ENCODE peak calls at places on chromosomes 16 and 17, in seven cellular contexts. Z is Panc1, C is iris pigment epithelial cell, R is pancreas, I is NCI-H774, Y is progenitor cell of endocrine pancreas, V is RPMI8226. K is an unnamed sample.

GRCh38 chr16:66289051-66289680 is 77.3 kb upstream of the CDH5 start:
- DNase-seq in I (no peak), V (no peak), Z (no peak), Y (no peak), R (no peak), C (no peak), K (no peak)

GRCh38 chr16:55655709-55656694 is at the start of gene SLC6A2:
- DNase-seq in C (no peak), Y (peak; percentile 21), Z (no peak), V (no peak), I (no peak), R (no peak), K (no peak)

GRCh38 chr17:872843-873242 is 90.7 kb downstream of the MRM3 start:
- DNase-seq in I (no peak), R (no peak), Z (no peak), V (no peak), Y (no peak), C (no peak), K (no peak)

GRCh38 chr16:78024159-78024558 is 1.8 kb downstream of the CLEC3A start:
- DNase-seq in R (no peak), V (no peak), C (no peak), Y (no peak), Z (no peak), I (no peak), K (no peak)

GRCh38 chr17:27631409-27631755 is 394 bp downstream of the LGALS9 start:
- DNase-seq in I (no peak), V (peak; percentile 21), Z (no peak), R (no peak), Y (no peak), C (no peak), K (no peak)

GRCh38 chr17:17539591-17539990 is 43.4 kb upstream of the RASD1 start:
- DNase-seq in Y (no peak), Z (no peak), R (no peak), V (no peak), I (no peak), C (no peak), K (no peak)

GRCh38 chr17:76053230-76054111 is 18.8 kb downstream of the SRP68 start:
- DNase-seq in Z (no peak), R (no peak), V (no peak), I (no peak), Y (no peak), C (peak; percentile 96), K (no peak)

GRCh38 chr17:1414001-1414574 is 14.1 kb upstream of the YWHAE start:
- DNase-seq in V (no peak), Y (no peak), I (no peak), Z (no peak), C (no peak), R (no peak), K (no peak)

GRCh38 chr17:30323895-30324319 is 9.9 kb downstream of the TMIGD1 start:
- DNase-seq in Z (no peak), Y (no peak), V (peak; percentile 49), I (peak; percentile 10), C (peak; percentile 65), R (no peak), K (peak; percentile 12)

GRCh38 chr16:70553175-70553574 is 29.6 kb downstream of the SF3B3 start:
- DNase-seq in I (no peak), R (no peak), Y (no peak), Z (no peak), V (no peak), C (peak; percentile 67), K (no peak)

GRCh38 chr16:89343501-89344291 is 126.2 kb downstream of the ZNF778 start:
- DNase-seq in Z (no peak), Y (no peak), R (no peak), C (peak; percentile 37), V (no peak), I (no peak), K (no peak)

GRCh38 chr16:15493416-15494181 is 59.2 kb downstream of the BMERB1 start:
- DNase-seq in Y (no peak), C (peak; percentile 61), V (no peak), Z (no peak), R (no peak), I (no peak), K (no peak)

GRCh38 chr16:85984947-85985451 is 86.0 kb downstream of the IRF8 start:
- DNase-seq in I (no peak), R (no peak), Y (no peak), Z (no peak), V (no peak), C (no peak), K (no peak)

GRCh38 chr17:43880420-43880991 is 26.8 kb downstream of the MPP2 start:
- DNase-seq in R (peak; percentile 87), Y (no peak), C (peak; percentile 11), V (peak; percentile 76), I (peak; percentile 36), Z (peak; percentile 32), K (peak; percentile 50)

GRCh38 chr16:62876133-62876532 is 839.9 kb upstream of the CDH8 start:
- DNase-seq in C (no peak), Y (no peak), R (no peak), V (no peak), I (no peak), Z (no peak), K (no peak)

GRCh38 chr17:2214887-2215615 is 88.5 kb downstream of the SMG6 start:
- DNase-seq in V (peak; percentile 33), R (no peak), C (peak; percentile 83), I (no peak), Y (no peak), Z (no peak), K (no peak)

GRCh38 chr17:44636562-44636961 is 19.7 kb upstream of the MEIOC start:
- DNase-seq in Z (no peak), Y (no peak), I (peak; percentile 12), V (peak; percentile 38), R (no peak), C (peak; percentile 62), K (no peak)

K was measured in GM19239.